ENCODE peak calls at places on chromosomes 6 and 20, in eight cellular contexts. One of them, this sample, is unnamed.

GRCh38 chr6:156776841-156777576 is at the start of gene ARID1B:
- DNase-seq in stimulated activated effector memory CD8-positive, alpha-beta T cell treated with anti-CD3 and anti-CD28 coated beads, Interleukin-12 subunit alpha, Interleukin-12 subunit beta, amount 100 ng/mL, for 72 hours: peak; percentile 65
- DNase-seq in M059J: peak; percentile 84
- DNase-seq in HFFc6: peak; percentile 76
- DNase-seq in posterior cingulate gyrus: peak; percentile 92
- DNase-seq in islet precursor cell: peak; percentile 86
- DNase-seq in RKO: peak; percentile 64
- DNase-seq in anterior cingulate cortex: peak; percentile 71
- DNase-seq in this sample: peak; percentile 78

GRCh38 chr6:127459231-127459641 is at the start of gene KIAA0408:
- DNase-seq in stimulated activated effector memory CD8-positive, alpha-beta T cell treated with anti-CD3 and anti-CD28 coated beads, Interleukin-12 subunit alpha, Interleukin-12 subunit beta, amount 100 ng/mL, for 72 hours: no peak
- DNase-seq in M059J: peak; percentile 49
- DNase-seq in HFFc6: peak; percentile 63
- DNase-seq in posterior cingulate gyrus: no peak
- DNase-seq in islet precursor cell: peak; percentile 88
- DNase-seq in RKO: no peak
- DNase-seq in anterior cingulate cortex: no peak
- DNase-seq in this sample: no peak

GRCh38 chr6:24402697-24403500 is at the start of gene MRS2:
- DNase-seq in stimulated activated effector memory CD8-positive, alpha-beta T cell treated with anti-CD3 and anti-CD28 coated beads, Interleukin-12 subunit alpha, Interleukin-12 subunit beta, amount 100 ng/mL, for 72 hours: peak; percentile 62
- DNase-seq in M059J: peak; percentile 87
- DNase-seq in HFFc6: peak; percentile 63
- DNase-seq in posterior cingulate gyrus: peak; percentile 96
- DNase-seq in islet precursor cell: peak; percentile 97
- DNase-seq in RKO: peak; percentile 80
- DNase-seq in anterior cingulate cortex: peak; percentile 89
- DNase-seq in this sample: peak; percentile 78

GRCh38 chr20:32564921-32565734 is 20.0 kb downstream of the NOL4L start:
- DNase-seq in stimulated activated effector memory CD8-positive, alpha-beta T cell treated with anti-CD3 and anti-CD28 coated beads, Interleukin-12 subunit alpha, Interleukin-12 subunit beta, amount 100 ng/mL, for 72 hours: no peak
- DNase-seq in M059J: no peak
- DNase-seq in HFFc6: no peak
- DNase-seq in posterior cingulate gyrus: peak; percentile 74
- DNase-seq in islet precursor cell: no peak
- DNase-seq in RKO: no peak
- DNase-seq in anterior cingulate cortex: peak; percentile 52
- DNase-seq in this sample: no peak

GRCh38 chr6:23330632-23331031 is 761.3 kb downstream of the HDGFL1 start:
- DNase-seq in stimulated activated effector memory CD8-positive, alpha-beta T cell treated with anti-CD3 and anti-CD28 coated beads, Interleukin-12 subunit alpha, Interleukin-12 subunit beta, amount 100 ng/mL, for 72 hours: no peak
- DNase-seq in M059J: no peak
- DNase-seq in HFFc6: no peak
- DNase-seq in posterior cingulate gyrus: no peak
- DNase-seq in islet precursor cell: no peak
- DNase-seq in RKO: no peak
- DNase-seq in anterior cingulate cortex: no peak
- DNase-seq in this sample: no peak

GRCh38 chr20:36562724-36563123 is 10.7 kb upstream of the TGIF2 start:
- DNase-seq in stimulated activated effector memory CD8-positive, alpha-beta T cell treated with anti-CD3 and anti-CD28 coated beads, Interleukin-12 subunit alpha, Interleukin-12 subunit beta, amount 100 ng/mL, for 72 hours: no peak
- DNase-seq in M059J: no peak
- DNase-seq in HFFc6: no peak
- DNase-seq in posterior cingulate gyrus: no peak
- DNase-seq in islet precursor cell: no peak
- DNase-seq in RKO: no peak
- DNase-seq in anterior cingulate cortex: no peak
- DNase-seq in this sample: no peak

GRCh38 chr6:138455746-138456392 is 43.4 kb downstream of the NHSL1 start:
- DNase-seq in stimulated activated effector memory CD8-positive, alpha-beta T cell treated with anti-CD3 and anti-CD28 coated beads, Interleukin-12 subunit alpha, Interleukin-12 subunit beta, amount 100 ng/mL, for 72 hours: no peak
- DNase-seq in M059J: peak; percentile 71
- DNase-seq in HFFc6: peak; percentile 4
- DNase-seq in posterior cingulate gyrus: no peak
- DNase-seq in islet precursor cell: no peak
- DNase-seq in RKO: no peak
- DNase-seq in anterior cingulate cortex: no peak
- DNase-seq in this sample: no peak

GRCh38 chr20:35200255-35200654 is 26.2 kb upstream of the MMP24 start:
- DNase-seq in stimulated activated effector memory CD8-positive, alpha-beta T cell treated with anti-CD3 and anti-CD28 coated beads, Interleukin-12 subunit alpha, Interleukin-12 subunit beta, amount 100 ng/mL, for 72 hours: no peak
- DNase-seq in M059J: peak; percentile 86
- DNase-seq in HFFc6: peak; percentile 75
- DNase-seq in posterior cingulate gyrus: no peak
- DNase-seq in islet precursor cell: no peak
- DNase-seq in RKO: peak; percentile 29
- DNase-seq in anterior cingulate cortex: no peak
- DNase-seq in this sample: peak; percentile 5

GRCh38 chr20:4533734-4534133 is 188.0 kb upstream of the PRND start:
- DNase-seq in stimulated activated effector memory CD8-positive, alpha-beta T cell treated with anti-CD3 and anti-CD28 coated beads, Interleukin-12 subunit alpha, Interleukin-12 subunit beta, amount 100 ng/mL, for 72 hours: no peak
- DNase-seq in M059J: no peak
- DNase-seq in HFFc6: no peak
- DNase-seq in posterior cingulate gyrus: peak; percentile 58
- DNase-seq in islet precursor cell: no peak
- DNase-seq in RKO: no peak
- DNase-seq in anterior cingulate cortex: no peak
- DNase-seq in this sample: no peak

GRCh38 chr20:25100914-25101313 is 19.0 kb upstream of the VSX1 start:
- DNase-seq in stimulated activated effector memory CD8-positive, alpha-beta T cell treated with anti-CD3 and anti-CD28 coated beads, Interleukin-12 subunit alpha, Interleukin-12 subunit beta, amount 100 ng/mL, for 72 hours: no peak
- DNase-seq in M059J: no peak
- DNase-seq in HFFc6: no peak
- DNase-seq in posterior cingulate gyrus: no peak
- DNase-seq in islet precursor cell: no peak
- DNase-seq in RKO: no peak
- DNase-seq in anterior cingulate cortex: no peak
- DNase-seq in this sample: no peak

GRCh38 chr6:147117009-147117408 is 87.2 kb upstream of the STXBP5 start:
- DNase-seq in stimulated activated effector memory CD8-positive, alpha-beta T cell treated with anti-CD3 and anti-CD28 coated beads, Interleukin-12 subunit alpha, Interleukin-12 subunit beta, amount 100 ng/mL, for 72 hours: no peak
- DNase-seq in M059J: no peak
- DNase-seq in HFFc6: no peak
- DNase-seq in posterior cingulate gyrus: no peak
- DNase-seq in islet precursor cell: no peak
- DNase-seq in RKO: no peak
- DNase-seq in anterior cingulate cortex: no peak
- DNase-seq in this sample: no peak

GRCh38 chr6:96032646-96033045 is 16.9 kb downstream of the FUT9 start:
- DNase-seq in stimulated activated effector memory CD8-positive, alpha-beta T cell treated with anti-CD3 and anti-CD28 coated beads, Interleukin-12 subunit alpha, Interleukin-12 subunit beta, amount 100 ng/mL, for 72 hours: no peak
- DNase-seq in M059J: no peak
- DNase-seq in HFFc6: no peak
- DNase-seq in posterior cingulate gyrus: no peak
- DNase-seq in islet precursor cell: no peak
- DNase-seq in RKO: no peak
- DNase-seq in anterior cingulate cortex: no peak
- DNase-seq in this sample: no peak

GRCh38 chr6:130306377-130306776 is 59.4 kb upstream of the TMEM200A start:
- DNase-seq in stimulated activated effector memory CD8-positive, alpha-beta T cell treated with anti-CD3 and anti-CD28 coated beads, Interleukin-12 subunit alpha, Interleukin-12 subunit beta, amount 100 ng/mL, for 72 hours: no peak
- DNase-seq in M059J: peak; percentile 47
- DNase-seq in HFFc6: no peak
- DNase-seq in posterior cingulate gyrus: no peak
- DNase-seq in islet precursor cell: no peak
- DNase-seq in RKO: no peak
- DNase-seq in anterior cingulate cortex: no peak
- DNase-seq in this sample: no peak

GRCh38 chr6:119201486-119201885 is 123.0 kb upstream of the FAM184A start:
- DNase-seq in stimulated activated effector memory CD8-positive, alpha-beta T cell treated with anti-CD3 and anti-CD28 coated beads, Interleukin-12 subunit alpha, Interleukin-12 subunit beta, amount 100 ng/mL, for 72 hours: no peak
- DNase-seq in M059J: no peak
- DNase-seq in HFFc6: no peak
- DNase-seq in posterior cingulate gyrus: no peak
- DNase-seq in islet precursor cell: no peak
- DNase-seq in RKO: no peak
- DNase-seq in anterior cingulate cortex: no peak
- DNase-seq in this sample: no peak

GRCh38 chr6:96862560-96862959 is 25.3 kb upstream of the GPR63 start:
- DNase-seq in stimulated activated effector memory CD8-positive, alpha-beta T cell treated with anti-CD3 and anti-CD28 coated beads, Interleukin-12 subunit alpha, Interleukin-12 subunit beta, amount 100 ng/mL, for 72 hours: no peak
- DNase-seq in M059J: no peak
- DNase-seq in HFFc6: no peak
- DNase-seq in posterior cingulate gyrus: no peak
- DNase-seq in islet precursor cell: no peak
- DNase-seq in RKO: no peak
- DNase-seq in anterior cingulate cortex: no peak
- DNase-seq in this sample: no peak

GRCh38 chr6:43770417-43771209 is 602 bp downstream of the VEGFA start:
- DNase-seq in stimulated activated effector memory CD8-positive, alpha-beta T cell treated with anti-CD3 and anti-CD28 coated beads, Interleukin-12 subunit alpha, Interleukin-12 subunit beta, amount 100 ng/mL, for 72 hours: peak; percentile 26
- DNase-seq in M059J: peak; percentile 72
- DNase-seq in HFFc6: peak; percentile 42
- DNase-seq in posterior cingulate gyrus: no peak
- DNase-seq in islet precursor cell: peak; percentile 80
- DNase-seq in RKO: peak; percentile 83
- DNase-seq in anterior cingulate cortex: peak; percentile 49
- DNase-seq in this sample: peak; percentile 62

GRCh38 chr6:113299526-113299925 is 557.6 kb upstream of the MARCKS start:
- DNase-seq in stimulated activated effector memory CD8-positive, alpha-beta T cell treated with anti-CD3 and anti-CD28 coated beads, Interleukin-12 subunit alpha, Interleukin-12 subunit beta, amount 100 ng/mL, for 72 hours: no peak
- DNase-seq in M059J: no peak
- DNase-seq in HFFc6: no peak
- DNase-seq in posterior cingulate gyrus: no peak
- DNase-seq in islet precursor cell: no peak
- DNase-seq in RKO: no peak
- DNase-seq in anterior cingulate cortex: no peak
- DNase-seq in this sample: no peak

GRCh38 chr6:68697394-68697793 is 62.3 kb downstream of the ADGRB3 start:
- DNase-seq in stimulated activated effector memory CD8-positive, alpha-beta T cell treated with anti-CD3 and anti-CD28 coated beads, Interleukin-12 subunit alpha, Interleukin-12 subunit beta, amount 100 ng/mL, for 72 hours: no peak
- DNase-seq in M059J: no peak
- DNase-seq in HFFc6: no peak
- DNase-seq in posterior cingulate gyrus: no peak
- DNase-seq in islet precursor cell: no peak
- DNase-seq in RKO: no peak
- DNase-seq in anterior cingulate cortex: no peak
- DNase-seq in this sample: no peak

GRCh38 chr6:138691595-138692057 is 81.9 kb upstream of the CCDC28A start:
- DNase-seq in stimulated activated effector memory CD8-positive, alpha-beta T cell treated with anti-CD3 and anti-CD28 coated beads, Interleukin-12 subunit alpha, Interleukin-12 subunit beta, amount 100 ng/mL, for 72 hours: no peak
- DNase-seq in M059J: peak; percentile 77
- DNase-seq in HFFc6: peak; percentile 56
- DNase-seq in posterior cingulate gyrus: no peak
- DNase-seq in islet precursor cell: no peak
- DNase-seq in RKO: peak; percentile 56
- DNase-seq in anterior cingulate cortex: no peak
- DNase-seq in this sample: peak; percentile 51

GRCh38 chr6:129575378-129576118 is 134.4 kb downstream of the ARHGAP18 start:
- DNase-seq in stimulated activated effector memory CD8-positive, alpha-beta T cell treated with anti-CD3 and anti-CD28 coated beads, Interleukin-12 subunit alpha, Interleukin-12 subunit beta, amount 100 ng/mL, for 72 hours: no peak
- DNase-seq in M059J: peak; percentile 74
- DNase-seq in HFFc6: peak; percentile 72
- DNase-seq in posterior cingulate gyrus: no peak
- DNase-seq in islet precursor cell: no peak
- DNase-seq in RKO: peak; percentile 75
- DNase-seq in anterior cingulate cortex: no peak
- DNase-seq in this sample: peak; percentile 57

GRCh38 chr6:3628143-3628840 is 123.2 kb downstream of the PXDC1 start:
- DNase-seq in stimulated activated effector memory CD8-positive, alpha-beta T cell treated with anti-CD3 and anti-CD28 coated beads, Interleukin-12 subunit alpha, Interleukin-12 subunit beta, amount 100 ng/mL, for 72 hours: no peak
- DNase-seq in M059J: peak; percentile 27
- DNase-seq in HFFc6: no peak
- DNase-seq in posterior cingulate gyrus: no peak
- DNase-seq in islet precursor cell: peak; percentile 41
- DNase-seq in RKO: no peak
- DNase-seq in anterior cingulate cortex: no peak
- DNase-seq in this sample: no peak

GRCh38 chr6:30459145-30459544 is 30.2 kb upstream of the HLA-E start:
- DNase-seq in stimulated activated effector memory CD8-positive, alpha-beta T cell treated with anti-CD3 and anti-CD28 coated beads, Interleukin-12 subunit alpha, Interleukin-12 subunit beta, amount 100 ng/mL, for 72 hours: no peak
- DNase-seq in M059J: no peak
- DNase-seq in HFFc6: no peak
- DNase-seq in posterior cingulate gyrus: no peak
- DNase-seq in islet precursor cell: no peak
- DNase-seq in RKO: no peak
- DNase-seq in anterior cingulate cortex: no peak
- DNase-seq in this sample: no peak

GRCh38 chr6:157233156-157233555 is 90.2 kb downstream of the TMEM242 start:
- DNase-seq in stimulated activated effector memory CD8-positive, alpha-beta T cell treated with anti-CD3 and anti-CD28 coated beads, Interleukin-12 subunit alpha, Interleukin-12 subunit beta, amount 100 ng/mL, for 72 hours: no peak
- DNase-seq in M059J: no peak
- DNase-seq in HFFc6: no peak
- DNase-seq in posterior cingulate gyrus: no peak
- DNase-seq in islet precursor cell: no peak
- DNase-seq in RKO: no peak
- DNase-seq in anterior cingulate cortex: no peak
- DNase-seq in this sample: no peak

GRCh38 chr20:62975812-62976413 is 23.4 kb downstream of the SLC17A9 start:
- DNase-seq in stimulated activated effector memory CD8-positive, alpha-beta T cell treated with anti-CD3 and anti-CD28 coated beads, Interleukin-12 subunit alpha, Interleukin-12 subunit beta, amount 100 ng/mL, for 72 hours: no peak
- DNase-seq in M059J: no peak
- DNase-seq in HFFc6: no peak
- DNase-seq in posterior cingulate gyrus: no peak
- DNase-seq in islet precursor cell: no peak
- DNase-seq in RKO: no peak
- DNase-seq in anterior cingulate cortex: no peak
- DNase-seq in this sample: no peak

GRCh38 chr20:21513181-21513663 is 642 bp downstream of the NKX2-2 start:
- DNase-seq in stimulated activated effector memory CD8-positive, alpha-beta T cell treated with anti-CD3 and anti-CD28 coated beads, Interleukin-12 subunit alpha, Interleukin-12 subunit beta, amount 100 ng/mL, for 72 hours: no peak
- DNase-seq in M059J: peak; percentile 43
- DNase-seq in HFFc6: no peak
- DNase-seq in posterior cingulate gyrus: peak; percentile 85
- DNase-seq in islet precursor cell: peak; percentile 50
- DNase-seq in RKO: no peak
- DNase-seq in anterior cingulate cortex: no peak
- DNase-seq in this sample: no peak

GRCh38 chr6:87151786-87152527 is 3.4 kb upstream of the ZNF292 start:
- DNase-seq in stimulated activated effector memory CD8-positive, alpha-beta T cell treated with anti-CD3 and anti-CD28 coated beads, Interleukin-12 subunit alpha, Interleukin-12 subunit beta, amount 100 ng/mL, for 72 hours: peak; percentile 59
- DNase-seq in M059J: peak; percentile 45
- DNase-seq in HFFc6: peak; percentile 41
- DNase-seq in posterior cingulate gyrus: peak; percentile 93
- DNase-seq in islet precursor cell: peak; percentile 87
- DNase-seq in RKO: no peak
- DNase-seq in anterior cingulate cortex: peak; percentile 61
- DNase-seq in this sample: no peak

GRCh38 chr6:27541212-27541931 is 68.5 kb upstream of the ZNF184 start:
- DNase-seq in stimulated activated effector memory CD8-positive, alpha-beta T cell treated with anti-CD3 and anti-CD28 coated beads, Interleukin-12 subunit alpha, Interleukin-12 subunit beta, amount 100 ng/mL, for 72 hours: no peak
- DNase-seq in M059J: no peak
- DNase-seq in HFFc6: peak; percentile 74
- DNase-seq in posterior cingulate gyrus: no peak
- DNase-seq in islet precursor cell: no peak
- DNase-seq in RKO: no peak
- DNase-seq in anterior cingulate cortex: no peak
- DNase-seq in this sample: no peak

This sample was measured in ACHN.